ENCODE peak calls at places on chromosomes 3 and 15, in eight cellular contexts. V is HCT116, A is breast epithelium, O is GM23338, M is sigmoid colon, K is stomach, X is transverse colon, R is Panc1. N is an unnamed sample.

GRCh38 chr3:13570391-13571194 is 21.7 kb downstream of the FBLN2 start:
- DNase-seq in A (no peak), X (no peak), O (no peak), K (no peak), V (no peak), R (no peak), M (no peak), N (no peak)

GRCh38 chr3:66405701-66406091 is 95.1 kb downstream of the LRIG1 start:
- DNase-seq in K (no peak), A (no peak), V (no peak), O (no peak), R (no peak), M (peak; percentile 89), X (peak; percentile 29), N (no peak)

GRCh38 chr3:111610189-111610588 is 15.0 kb upstream of the ZBED2 start:
- DNase-seq in V (no peak), O (no peak), X (no peak), A (no peak), M (no peak), R (no peak), K (no peak), N (no peak)

GRCh38 chr3:160851629-160852210 is 95.7 kb downstream of the PPM1L start:
- DNase-seq in X (no peak), O (peak; percentile 35), K (no peak), R (no peak), V (no peak), M (no peak), A (no peak), N (no peak)

GRCh38 chr15:39165026-39165706 is 415.7 kb upstream of the THBS1 start:
- DNase-seq in A (no peak), O (no peak), K (no peak), V (no peak), X (no peak), R (no peak), M (no peak), N (no peak)

GRCh38 chr15:76996526-76997401 is 1.8 kb downstream of the PSTPIP1 start:
- DNase-seq in R (no peak), M (peak; percentile 65), V (no peak), A (no peak), O (no peak), X (no peak), K (no peak), N (no peak)

GRCh38 chr3:120284702-120285507 is at the start of gene GPR156:
- DNase-seq in O (peak; percentile 64), K (no peak), A (no peak), V (no peak), X (no peak), R (no peak), M (no peak), N (no peak)

GRCh38 chr3:133487920-133488540 is 85.5 kb upstream of the CDV3 start:
- DNase-seq in X (no peak), O (peak; percentile 51), M (no peak), A (no peak), R (no peak), K (no peak), V (no peak), N (no peak)

GRCh38 chr3:48634661-48635221 is 520 bp downstream of the SLC26A6 start:
- DNase-seq in A (no peak), K (peak; percentile 69), R (no peak), O (peak; percentile 78), M (peak; percentile 82), V (no peak), X (peak; percentile 69), N (no peak)

GRCh38 chr3:49133226-49133951 is 539 bp upstream of the LAMB2 start:
- DNase-seq in A (peak; percentile 84), V (peak; percentile 74), R (no peak), K (peak; percentile 87), X (peak; percentile 88), O (peak; percentile 94), M (peak; percentile 95), N (no peak)

GRCh38 chr3:188788621-188789081 is 383.1 kb upstream of the TPRG1 start:
- DNase-seq in X (no peak), V (no peak), A (no peak), K (no peak), M (no peak), R (no peak), O (no peak), N (no peak)

GRCh38 chr3:197010556-197011351 is 18.9 kb downstream of the MELTF start:
- DNase-seq in M (no peak), K (no peak), R (no peak), O (no peak), A (no peak), X (no peak), V (no peak), N (no peak)

GRCh38 chr15:97866994-97867393 is 93.5 kb upstream of the ARRDC4 start:
- DNase-seq in A (no peak), X (no peak), K (no peak), O (no peak), R (no peak), M (no peak), V (no peak), N (no peak)

DNA sequence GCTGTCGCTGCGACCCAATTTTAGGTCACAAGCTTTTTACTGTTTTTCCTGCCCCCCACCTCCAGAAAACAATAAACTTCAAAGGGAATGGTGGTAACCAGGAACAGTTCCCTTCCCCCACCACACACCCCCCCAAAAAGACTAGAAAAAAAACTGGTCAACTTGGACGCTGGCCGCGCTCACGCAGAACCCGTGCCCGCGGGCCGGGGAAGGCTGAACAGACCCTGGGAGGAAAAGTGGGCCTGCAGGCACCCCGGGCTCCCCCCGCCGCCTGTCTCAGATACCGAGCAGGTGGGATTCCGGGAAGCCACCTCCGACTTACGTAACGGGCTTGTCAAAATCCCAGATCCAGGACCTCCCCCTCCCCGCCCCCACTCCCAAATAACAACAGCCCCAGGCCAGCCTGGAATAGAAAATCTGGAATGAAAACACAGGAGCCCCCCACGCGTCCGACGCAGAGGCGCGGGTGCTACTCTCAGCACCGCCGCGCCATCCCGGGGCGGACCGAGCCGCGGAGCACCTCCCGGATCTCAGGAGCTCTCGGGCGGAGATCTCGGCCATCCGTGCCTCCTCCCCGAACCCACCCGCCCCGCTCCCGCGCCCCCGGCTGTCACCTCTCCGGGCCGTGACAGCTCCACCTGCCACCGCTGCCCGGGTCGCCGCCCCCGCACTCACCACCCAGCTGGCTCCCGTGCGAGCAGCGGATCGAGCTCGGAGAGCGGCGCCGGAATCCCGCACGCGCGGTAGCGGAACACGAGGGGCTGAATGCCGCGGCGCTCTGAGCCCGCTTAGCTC is 561 bp downstream of the DENND4A start:
- DNase-seq in V (no peak), M (peak; percentile 89), K (peak; percentile 58), R (no peak), A (peak; percentile 67), X (peak; percentile 67), O (peak; percentile 79), N (no peak)
- TF ChIP-seq POLR2AphosphoS5 in V (no peak), M (peak; percentile 61), K (no peak), R (peak; percentile 22), A (no peak), X (no peak), O (no peak), N (no peak)

GRCh38 chr3:183634707-183635106 is 716 bp upstream of the KLHL24 start:
- DNase-seq in X (no peak), A (no peak), V (no peak), O (no peak), K (no peak), R (no peak), M (no peak), N (no peak)
- H3K4me1 ChIP-seq in X (peaks cover 25% of the 10 kb centered on the region), A (no peaks in the 10 kb centered on the region), V (peaks cover 19% of the 10 kb centered on the region), O (peaks cover 3% of the 10 kb centered on the region), K (peaks cover 24% of the 10 kb centered on the region), R (peaks cover 16% of the 10 kb centered on the region), M (peaks cover 25% of the 10 kb centered on the region), N (peaks cover 31% of the 10 kb centered on the region)

GRCh38 chr15:59352683-59353082 is 20.0 kb downstream of the MYO1E start:
- DNase-seq in X (no peak), M (no peak), R (no peak), O (no peak), A (no peak), K (no peak), V (no peak), N (no peak)
- H3K27ac ChIP-seq in X (no peak overlapping the region), M (no peak overlapping the region), R (peak overlapping the region; percentile 21), O (no peak overlapping the region), A (peak overlapping the region; percentile 88), K (no peak overlapping the region), V (no peak overlapping the region), N (no peak overlapping the region)

GRCh38 chr3:138019288-138020069 is 9.5 kb downstream of the CLDN18 start:
- DNase-seq in M (no peak), K (peak; percentile 49), A (no peak), V (no peak), O (no peak), R (no peak), X (no peak), N (no peak)
- TF ChIP-seq POLR2AphosphoS5 in M (no peak), K (peak; percentile 55), A (no peak), V (no peak), O (no peak), R (no peak), X (no peak), N (no peak)

GRCh38 chr15:63498815-63499549 is 5.4 kb upstream of the USP3 start:
- DNase-seq in R (no peak), X (no peak), O (no peak), A (no peak), K (no peak), M (no peak), V (no peak), N (no peak)

GRCh38 chr15:63501256-63502089 is 2.9 kb upstream of the USP3 start:
- DNase-seq in K (peak; percentile 80), X (peak; percentile 83), V (no peak), R (no peak), M (peak; percentile 97), O (peak; percentile 62), A (peak; percentile 75), N (peak; percentile 92)

GRCh38 chr15:63497642-63498100 is 6.7 kb upstream of the USP3 start:
- DNase-seq in A (no peak), R (no peak), O (no peak), V (no peak), M (no peak), X (peak; percentile 74), K (peak; percentile 56), N (no peak)

GRCh38 chr15:63500265-63501250 is 3.8 kb upstream of the USP3 start:
- DNase-seq in R (no peak), K (peak; percentile 72), A (no peak), X (peak; percentile 31), O (no peak), V (no peak), M (no peak), N (no peak)

GRCh38 chr15:63499611-63500010 is 4.8 kb upstream of the USP3 start:
- DNase-seq in O (no peak), K (no peak), A (no peak), R (no peak), V (no peak), X (no peak), M (no peak), N (no peak)
- H3K4me1 ChIP-seq in O (peaks cover 64% of the 10 kb centered on the region), K (peaks cover 41% of the 10 kb centered on the region), A (peaks cover 3% of the 10 kb centered on the region), R (peaks cover 83% of the 10 kb centered on the region), V (peaks cover 46% of the 10 kb centered on the region), X (peaks cover 31% of the 10 kb centered on the region), M (peaks cover 33% of the 10 kb centered on the region), N (peaks cover 40% of the 10 kb centered on the region)

GRCh38 chr3:152623286-152623685 is 211.6 kb upstream of the P2RY1 start:
- DNase-seq in R (no peak), A (no peak), K (no peak), M (no peak), X (no peak), V (no peak), O (no peak), N (no peak)
- H3K27ac ChIP-seq in R (no peak overlapping the region), A (no peak overlapping the region), K (no peak overlapping the region), M (no peak overlapping the region), X (no peak overlapping the region), V (no peak overlapping the region), O (no peak overlapping the region), N (peak overlapping the region; percentile 22)

GRCh38 chr15:92050220-92050898 is 196.9 kb downstream of the SLCO3A1 start:
- DNase-seq in A (no peak), K (no peak), R (no peak), O (no peak), M (no peak), X (no peak), V (no peak), N (no peak)
- TF ChIP-seq POLR2AphosphoS5 in A (no peak), K (no peak), R (no peak), O (no peak), M (no peak), X (no peak), V (no peak), N (no peak)